ENCODE peak calls at places on chromosomes 6 and 20, in five cellular contexts. One of them, this sample, is unnamed.

GRCh38 chr6:13729891-13730290 is 18.3 kb upstream of the RANBP9 start:
- DNase-seq in mucosa of descending colon: no peak
- DNase-seq in astrocyte of the cerebellum: no peak
- DNase-seq in lower lobe of right lung: no peak
- DNase-seq in AG09309: no peak
- DNase-seq in this sample: no peak

GRCh38 chr20:10646886-10647420 is 26.8 kb downstream of the JAG1 start:
- DNase-seq in mucosa of descending colon: no peak
- DNase-seq in AG09309: no peak
- DNase-seq in lower lobe of right lung: no peak
- DNase-seq in astrocyte of the cerebellum: no peak
- DNase-seq in this sample: no peak

GRCh38 chr6:104357928-104358327 is 501.8 kb downstream of the HACE1 start:
- DNase-seq in lower lobe of right lung: no peak
- DNase-seq in AG09309: no peak
- DNase-seq in mucosa of descending colon: no peak
- DNase-seq in astrocyte of the cerebellum: no peak
- DNase-seq in this sample: no peak

GRCh38 chr20:16707674-16708073 is 22.2 kb upstream of the SNRPB2 start:
- DNase-seq in AG09309: no peak
- DNase-seq in astrocyte of the cerebellum: no peak
- DNase-seq in lower lobe of right lung: no peak
- DNase-seq in mucosa of descending colon: no peak
- DNase-seq in this sample: no peak

GRCh38 chr20:57840066-57840465 is 130.3 kb upstream of the PMEPA1 start:
- DNase-seq in astrocyte of the cerebellum: no peak
- DNase-seq in mucosa of descending colon: no peak
- DNase-seq in AG09309: no peak
- DNase-seq in lower lobe of right lung: no peak
- DNase-seq in this sample: no peak

GRCh38 chr6:11331136-11331535 is 98.7 kb upstream of the NEDD9 start:
- DNase-seq in mucosa of descending colon: no peak
- DNase-seq in AG09309: no peak
- DNase-seq in astrocyte of the cerebellum: no peak
- DNase-seq in lower lobe of right lung: no peak
- DNase-seq in this sample: no peak

GRCh38 chr6:27562027-27562410 is 89.1 kb upstream of the ZNF184 start:
- DNase-seq in astrocyte of the cerebellum: no peak
- DNase-seq in lower lobe of right lung: no peak
- DNase-seq in mucosa of descending colon: no peak
- DNase-seq in AG09309: no peak
- DNase-seq in this sample: no peak

GRCh38 chr6:4776967-4777925 is 1.0 kb downstream of the CDYL start:
- DNase-seq in AG09309: no peak
- DNase-seq in lower lobe of right lung: no peak
- DNase-seq in mucosa of descending colon: peak
- DNase-seq in astrocyte of the cerebellum: peak
- DNase-seq in this sample: peak

GRCh38 chr6:11177271-11177670 is 55.2 kb downstream of the NEDD9 start:
- DNase-seq in mucosa of descending colon: no peak
- DNase-seq in astrocyte of the cerebellum: no peak
- DNase-seq in lower lobe of right lung: no peak
- DNase-seq in AG09309: no peak
- DNase-seq in this sample: no peak

GRCh38 chr20:62540504-62540903 is 64.7 kb upstream of the GATA5 start:
- DNase-seq in lower lobe of right lung: no peak
- DNase-seq in AG09309: no peak
- DNase-seq in astrocyte of the cerebellum: no peak
- DNase-seq in mucosa of descending colon: no peak
- DNase-seq in this sample: no peak

GRCh38 chr6:95352064-95352463 is 225.3 kb upstream of the MANEA start:
- DNase-seq in lower lobe of right lung: no peak
- DNase-seq in AG09309: no peak
- DNase-seq in astrocyte of the cerebellum: no peak
- DNase-seq in mucosa of descending colon: no peak
- DNase-seq in this sample: no peak

GRCh38 chr6:110179406-110180227 is at the start of gene WASF1:
- DNase-seq in astrocyte of the cerebellum: peak
- DNase-seq in mucosa of descending colon: peak
- DNase-seq in AG09309: peak
- DNase-seq in lower lobe of right lung: peak
- DNase-seq in this sample: peak

GRCh38 chr6:110181131-110182027 is 1.2 kb downstream of the CDC40 start:
- DNase-seq in mucosa of descending colon: no peak
- DNase-seq in astrocyte of the cerebellum: no peak
- DNase-seq in AG09309: no peak
- DNase-seq in lower lobe of right lung: no peak
- DNase-seq in this sample: no peak

GRCh38 chr6:110183292-110183691 is 3.1 kb downstream of the CDC40 start:
- DNase-seq in astrocyte of the cerebellum: no peak
- DNase-seq in lower lobe of right lung: no peak
- DNase-seq in mucosa of descending colon: no peak
- DNase-seq in AG09309: no peak
- DNase-seq in this sample: no peak

GRCh38 chr6:110178626-110179405 is 654 bp downstream of the WASF1 start:
- DNase-seq in lower lobe of right lung: peak
- DNase-seq in AG09309: peak
- DNase-seq in mucosa of descending colon: peak
- DNase-seq in astrocyte of the cerebellum: peak
- DNase-seq in this sample: peak

GRCh38 chr6:110180228-110181008 is at the start of gene CDC40:
- DNase-seq in lower lobe of right lung: peak
- DNase-seq in AG09309: no peak
- DNase-seq in mucosa of descending colon: peak
- DNase-seq in astrocyte of the cerebellum: no peak
- DNase-seq in this sample: peak
- H3K4me3 ChIP-seq in lower lobe of right lung: peak
- H3K4me3 ChIP-seq in AG09309: peak
- H3K4me3 ChIP-seq in mucosa of descending colon: peak
- H3K4me3 ChIP-seq in astrocyte of the cerebellum: peak
- H3K4me3 ChIP-seq in this sample: peak

GRCh38 chr6:144583614-144583954 is 298.4 kb downstream of the UTRN start:
- DNase-seq in astrocyte of the cerebellum: no peak
- DNase-seq in lower lobe of right lung: no peak
- DNase-seq in mucosa of descending colon: no peak
- DNase-seq in AG09309: no peak
- DNase-seq in this sample: no peak

GRCh38 chr6:144582939-144583613 is 297.9 kb downstream of the UTRN start:
- DNase-seq in lower lobe of right lung: peak
- DNase-seq in mucosa of descending colon: peak
- DNase-seq in astrocyte of the cerebellum: no peak
- DNase-seq in AG09309: no peak
- DNase-seq in this sample: peak

GRCh38 chr6:144586986-144587385 is 301.9 kb downstream of the UTRN start:
- DNase-seq in mucosa of descending colon: no peak
- DNase-seq in astrocyte of the cerebellum: no peak
- DNase-seq in lower lobe of right lung: no peak
- DNase-seq in AG09309: no peak
- DNase-seq in this sample: no peak

GRCh38 chr6:144581807-144582537 is 296.8 kb downstream of the UTRN start:
- DNase-seq in mucosa of descending colon: no peak
- DNase-seq in astrocyte of the cerebellum: no peak
- DNase-seq in lower lobe of right lung: no peak
- DNase-seq in AG09309: no peak
- DNase-seq in this sample: no peak

GRCh38 chr6:144585217-144585814 is 300.2 kb downstream of the UTRN start:
- DNase-seq in astrocyte of the cerebellum: peak
- DNase-seq in mucosa of descending colon: no peak
- DNase-seq in AG09309: no peak
- DNase-seq in lower lobe of right lung: no peak
- DNase-seq in this sample: no peak
- H3K4me3 ChIP-seq in astrocyte of the cerebellum: no peak
- H3K4me3 ChIP-seq in mucosa of descending colon: no peak
- H3K4me3 ChIP-seq in AG09309: no peak
- H3K4me3 ChIP-seq in lower lobe of right lung: no peak
- H3K4me3 ChIP-seq in this sample: no peak

GRCh38 chr6:28742668-28743270 is 181.0 kb downstream of the TRIM27 start:
- DNase-seq in astrocyte of the cerebellum: no peak
- DNase-seq in AG09309: no peak
- DNase-seq in mucosa of descending colon: no peak
- DNase-seq in lower lobe of right lung: no peak
- DNase-seq in this sample: no peak
- H3K4me3 ChIP-seq in astrocyte of the cerebellum: no peak
- H3K4me3 ChIP-seq in AG09309: no peak
- H3K4me3 ChIP-seq in mucosa of descending colon: no peak
- H3K4me3 ChIP-seq in lower lobe of right lung: no peak
- H3K4me3 ChIP-seq in this sample: no peak

GRCh38 chr6:39933669-39934059 is 598 bp downstream of the MOCS1 start:
- DNase-seq in AG09309: no peak
- DNase-seq in mucosa of descending colon: no peak
- DNase-seq in lower lobe of right lung: no peak
- DNase-seq in astrocyte of the cerebellum: no peak
- DNase-seq in this sample: no peak

GRCh38 chr6:39929733-39930461 is 4.4 kb downstream of the MOCS1 start:
- DNase-seq in lower lobe of right lung: no peak
- DNase-seq in AG09309: peak
- DNase-seq in mucosa of descending colon: no peak
- DNase-seq in astrocyte of the cerebellum: no peak
- DNase-seq in this sample: no peak

GRCh38 chr6:39932386-39932785 is 1.9 kb downstream of the MOCS1 start:
- DNase-seq in mucosa of descending colon: no peak
- DNase-seq in astrocyte of the cerebellum: no peak
- DNase-seq in lower lobe of right lung: no peak
- DNase-seq in AG09309: no peak
- DNase-seq in this sample: no peak

GRCh38 chr6:39930540-39930939 is 3.7 kb downstream of the MOCS1 start:
- DNase-seq in AG09309: no peak
- DNase-seq in mucosa of descending colon: no peak
- DNase-seq in lower lobe of right lung: no peak
- DNase-seq in astrocyte of the cerebellum: no peak
- DNase-seq in this sample: no peak

GRCh38 chr6:39931607-39932006 is 2.7 kb downstream of the MOCS1 start:
- DNase-seq in lower lobe of right lung: no peak
- DNase-seq in AG09309: no peak
- DNase-seq in astrocyte of the cerebellum: no peak
- DNase-seq in mucosa of descending colon: no peak
- DNase-seq in this sample: no peak
- H3K4me3 ChIP-seq in lower lobe of right lung: peak
- H3K4me3 ChIP-seq in AG09309: no peak
- H3K4me3 ChIP-seq in astrocyte of the cerebellum: no peak
- H3K4me3 ChIP-seq in mucosa of descending colon: no peak
- H3K4me3 ChIP-seq in this sample: peak

GRCh38 chr6:106591111-106591825 is 38.0 kb downstream of the RTN4IP1 start:
- DNase-seq in lower lobe of right lung: no peak
- DNase-seq in AG09309: peak
- DNase-seq in astrocyte of the cerebellum: peak
- DNase-seq in mucosa of descending colon: no peak
- DNase-seq in this sample: no peak
- H3K4me3 ChIP-seq in lower lobe of right lung: no peak
- H3K4me3 ChIP-seq in AG09309: no peak
- H3K4me3 ChIP-seq in astrocyte of the cerebellum: no peak
- H3K4me3 ChIP-seq in mucosa of descending colon: no peak
- H3K4me3 ChIP-seq in this sample: no peak

GRCh38 chr6:31270788-31271640 is 878 bp downstream of the HLA-C start:
- DNase-seq in lower lobe of right lung: peak
- DNase-seq in astrocyte of the cerebellum: no peak
- DNase-seq in AG09309: no peak
- DNase-seq in mucosa of descending colon: peak
- DNase-seq in this sample: peak

GRCh38 chr6:31272431-31272830 is 539 bp upstream of the HLA-C start:
- DNase-seq in AG09309: no peak
- DNase-seq in astrocyte of the cerebellum: no peak
- DNase-seq in lower lobe of right lung: no peak
- DNase-seq in mucosa of descending colon: no peak
- DNase-seq in this sample: no peak

GRCh38 chr6:31267504-31268371 is 4.2 kb downstream of the HLA-C start:
- DNase-seq in AG09309: no peak
- DNase-seq in mucosa of descending colon: peak
- DNase-seq in astrocyte of the cerebellum: no peak
- DNase-seq in lower lobe of right lung: no peak
- DNase-seq in this sample: no peak

GRCh38 chr6:31271641-31272357 is at the start of gene HLA-C:
- DNase-seq in AG09309: peak
- DNase-seq in astrocyte of the cerebellum: peak
- DNase-seq in lower lobe of right lung: peak
- DNase-seq in mucosa of descending colon: peak
- DNase-seq in this sample: peak

DNA sequence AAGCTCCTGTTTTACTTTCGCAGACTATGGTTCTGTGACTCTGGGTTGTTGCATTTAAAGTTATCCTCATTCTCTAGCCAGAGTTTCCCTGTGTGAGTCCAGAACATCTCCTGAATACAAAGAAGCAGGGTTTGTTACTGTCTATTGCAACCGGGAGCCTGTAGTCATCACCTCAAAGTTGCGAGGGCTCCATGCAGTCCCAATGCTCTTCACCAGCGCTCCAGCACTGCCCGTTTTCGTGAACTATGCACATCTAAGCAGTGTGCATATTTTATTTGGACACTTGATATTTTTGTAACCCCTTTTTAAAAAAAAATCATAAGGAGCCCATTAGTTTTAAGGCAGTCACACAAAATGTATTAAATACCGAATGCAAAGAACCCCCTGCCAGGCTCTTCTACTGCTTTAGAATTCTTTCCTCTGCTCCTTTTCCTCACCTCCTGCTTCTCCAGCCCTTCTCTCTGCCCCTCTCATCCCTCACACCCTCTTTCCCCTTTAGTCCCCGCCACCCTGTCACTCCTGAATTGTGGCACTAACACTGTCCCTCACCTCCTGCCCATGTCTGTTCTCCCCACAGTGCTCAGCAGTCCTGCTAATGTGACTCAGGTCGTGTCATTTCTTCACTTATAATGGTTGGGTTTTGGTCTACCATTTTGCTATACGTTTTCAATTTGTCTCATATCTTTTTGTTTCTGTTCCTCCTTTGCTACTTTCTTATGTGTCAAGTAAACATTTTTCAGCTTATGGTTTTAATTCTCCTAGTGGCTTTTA is 1.1 kb upstream of the HLA-C start:
- DNase-seq in astrocyte of the cerebellum: no peak
- DNase-seq in mucosa of descending colon: peak
- DNase-seq in lower lobe of right lung: no peak
- DNase-seq in AG09309: no peak
- DNase-seq in this sample: no peak
- H3K4me3 ChIP-seq in astrocyte of the cerebellum: no peak
- H3K4me3 ChIP-seq in mucosa of descending colon: no peak
- H3K4me3 ChIP-seq in lower lobe of right lung: peak
- H3K4me3 ChIP-seq in AG09309: no peak
- H3K4me3 ChIP-seq in this sample: peak

DNA sequence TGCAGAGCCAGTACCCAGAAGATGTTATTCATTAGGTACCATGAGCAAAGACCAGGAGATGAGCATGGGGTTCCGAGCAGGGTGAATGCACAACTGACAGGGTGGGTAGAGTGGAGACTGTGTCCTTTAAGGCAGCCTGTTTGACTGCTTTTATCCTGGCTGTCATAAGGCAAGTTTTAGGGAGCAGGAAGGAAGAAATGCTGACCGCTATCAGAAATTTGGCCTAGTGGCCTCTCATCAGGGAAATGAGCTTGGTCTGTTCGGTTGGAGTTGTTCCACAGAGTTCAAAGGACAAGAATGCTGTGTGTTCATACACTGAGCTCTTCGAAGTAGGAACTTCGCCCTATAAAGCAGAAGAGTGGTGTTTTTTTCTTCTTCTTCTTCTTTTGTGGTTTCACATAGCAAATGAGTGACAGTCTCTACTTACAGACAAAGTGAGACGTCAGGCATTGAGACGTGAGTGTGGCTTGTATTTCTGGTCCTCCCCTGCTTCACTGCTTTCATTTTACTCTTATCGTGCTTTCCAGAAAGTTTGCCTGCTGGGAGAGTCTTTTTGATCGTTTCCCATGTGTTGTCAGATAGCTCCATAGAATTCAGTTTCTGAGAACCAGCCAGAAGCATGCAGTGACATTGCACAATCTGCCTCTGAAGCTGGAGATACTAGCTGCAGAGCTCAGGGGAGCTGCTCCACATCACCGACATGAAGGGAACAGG is at the start of gene CASS4:
- DNase-seq in lower lobe of right lung: no peak
- DNase-seq in AG09309: no peak
- DNase-seq in mucosa of descending colon: no peak
- DNase-seq in astrocyte of the cerebellum: peak
- DNase-seq in this sample: no peak
- H3K4me3 ChIP-seq in lower lobe of right lung: peak
- H3K4me3 ChIP-seq in AG09309: no peak
- H3K4me3 ChIP-seq in mucosa of descending colon: no peak
- H3K4me3 ChIP-seq in astrocyte of the cerebellum: no peak
- H3K4me3 ChIP-seq in this sample: peak

This sample was measured in upper lobe of right lung.